ENCODE peak calls at places on chromosomes 6 and 20, in seven cellular contexts. One of them, this sample, is unnamed. For H3K9me3, the result is how much of the 10 kb centered on the place peaks cover.

GRCh38 chr6:53159558-53159957 is 10.9 kb upstream of the GCM1 start:
- DNase-seq in sigmoid colon: no peak
- DNase-seq in transverse colon: no peak
- DNase-seq in H1: no peak
- DNase-seq in GM12878: no peak
- DNase-seq in stomach: no peak
- DNase-seq in ovary: no peak
- DNase-seq in this sample: no peak

GRCh38 chr6:113876654-113877053 is 19.5 kb downstream of the MARCKS start:
- DNase-seq in transverse colon: no peak
- DNase-seq in stomach: no peak
- DNase-seq in GM12878: no peak
- DNase-seq in H1: no peak
- DNase-seq in ovary: no peak
- DNase-seq in sigmoid colon: no peak
- DNase-seq in this sample: no peak

GRCh38 chr6:170454512-170455285 is 98.4 kb downstream of the PSMB1 start:
- DNase-seq in stomach: no peak
- DNase-seq in ovary: no peak
- DNase-seq in transverse colon: no peak
- DNase-seq in GM12878: no peak
- DNase-seq in H1: no peak
- DNase-seq in sigmoid colon: no peak
- DNase-seq in this sample: peak

GRCh38 chr6:109717971-109718370 is 26.9 kb downstream of the FIG4 start:
- DNase-seq in ovary: no peak
- DNase-seq in stomach: no peak
- DNase-seq in H1: no peak
- DNase-seq in transverse colon: no peak
- DNase-seq in sigmoid colon: no peak
- DNase-seq in GM12878: no peak
- DNase-seq in this sample: no peak

GRCh38 chr20:17399303-17399985 is 131.7 kb downstream of the BFSP1 start:
- DNase-seq in H1: no peak
- DNase-seq in transverse colon: no peak
- DNase-seq in sigmoid colon: no peak
- DNase-seq in ovary: no peak
- DNase-seq in GM12878: no peak
- DNase-seq in stomach: no peak
- DNase-seq in this sample: no peak

GRCh38 chr6:126232671-126233070 is 107.2 kb upstream of the CENPW start:
- DNase-seq in transverse colon: no peak
- DNase-seq in ovary: no peak
- DNase-seq in GM12878: no peak
- DNase-seq in stomach: no peak
- DNase-seq in H1: no peak
- DNase-seq in sigmoid colon: no peak
- DNase-seq in this sample: no peak

GRCh38 chr6:134519456-134519855 is 201.5 kb upstream of the SGK1 start:
- DNase-seq in transverse colon: no peak
- DNase-seq in sigmoid colon: no peak
- DNase-seq in stomach: no peak
- DNase-seq in H1: no peak
- DNase-seq in GM12878: peak
- DNase-seq in ovary: no peak
- DNase-seq in this sample: no peak

GRCh38 chr20:24672181-24672880 is 202.9 kb downstream of the SYNDIG1 start:
- DNase-seq in H1: no peak
- DNase-seq in ovary: no peak
- DNase-seq in GM12878: no peak
- DNase-seq in stomach: no peak
- DNase-seq in transverse colon: no peak
- DNase-seq in sigmoid colon: peak
- DNase-seq in this sample: peak

GRCh38 chr20:21125072-21125848 is 622 bp upstream of the KIZ start:
- DNase-seq in stomach: peak
- DNase-seq in GM12878: no peak
- DNase-seq in ovary: no peak
- DNase-seq in H1: no peak
- DNase-seq in transverse colon: peak
- DNase-seq in sigmoid colon: peak
- DNase-seq in this sample: peak

GRCh38 chr6:139149383-139149782 is 14.5 kb downstream of the HECA start:
- DNase-seq in stomach: no peak
- DNase-seq in sigmoid colon: no peak
- DNase-seq in GM12878: no peak
- DNase-seq in ovary: no peak
- DNase-seq in H1: no peak
- DNase-seq in transverse colon: no peak
- DNase-seq in this sample: no peak

GRCh38 chr20:10213526-10213925 is 5.1 kb upstream of the SNAP25 start:
- DNase-seq in sigmoid colon: no peak
- DNase-seq in ovary: no peak
- DNase-seq in H1: no peak
- DNase-seq in transverse colon: no peak
- DNase-seq in stomach: no peak
- DNase-seq in GM12878: no peak
- DNase-seq in this sample: no peak

GRCh38 chr6:121492536-121492935 is 57.1 kb downstream of the GJA1 start:
- DNase-seq in H1: no peak
- DNase-seq in ovary: no peak
- DNase-seq in GM12878: no peak
- DNase-seq in sigmoid colon: no peak
- DNase-seq in stomach: no peak
- DNase-seq in transverse colon: no peak
- DNase-seq in this sample: no peak

GRCh38 chr6:55250400-55250799 is 76.1 kb downstream of the HCRTR2 start:
- DNase-seq in transverse colon: no peak
- DNase-seq in GM12878: no peak
- DNase-seq in sigmoid colon: no peak
- DNase-seq in H1: no peak
- DNase-seq in ovary: no peak
- DNase-seq in stomach: no peak
- DNase-seq in this sample: no peak

GRCh38 chr6:1233924-1234323 is 78.0 kb upstream of the FOXQ1 start:
- DNase-seq in ovary: no peak
- DNase-seq in transverse colon: no peak
- DNase-seq in GM12878: no peak
- DNase-seq in sigmoid colon: no peak
- DNase-seq in stomach: no peak
- DNase-seq in H1: no peak
- DNase-seq in this sample: no peak

GRCh38 chr6:127243501-127243900 is 23.2 kb upstream of the RNF146 start:
- DNase-seq in H1: no peak
- DNase-seq in sigmoid colon: no peak
- DNase-seq in transverse colon: no peak
- DNase-seq in stomach: no peak
- DNase-seq in ovary: no peak
- DNase-seq in GM12878: no peak
- DNase-seq in this sample: no peak

GRCh38 chr6:41027251-41027650 is 11.8 kb downstream of the UNC5CL start:
- DNase-seq in ovary: no peak
- DNase-seq in stomach: no peak
- DNase-seq in H1: no peak
- DNase-seq in transverse colon: no peak
- DNase-seq in sigmoid colon: no peak
- DNase-seq in GM12878: no peak
- DNase-seq in this sample: no peak

GRCh38 chr20:36538026-36538764 is 3.1 kb upstream of the MYL9 start:
- DNase-seq in stomach: no peak
- DNase-seq in sigmoid colon: peak
- DNase-seq in transverse colon: no peak
- DNase-seq in ovary: no peak
- DNase-seq in GM12878: no peak
- DNase-seq in H1: no peak
- DNase-seq in this sample: no peak

GRCh38 chr6:64049736-64050135 is 414.1 kb downstream of the PHF3 start:
- DNase-seq in GM12878: no peak
- DNase-seq in H1: no peak
- DNase-seq in transverse colon: no peak
- DNase-seq in stomach: no peak
- DNase-seq in ovary: no peak
- DNase-seq in sigmoid colon: no peak
- DNase-seq in this sample: no peak

GRCh38 chr20:34143951-34144350 is 31.9 kb upstream of the EIF2S2 start:
- DNase-seq in H1: no peak
- DNase-seq in ovary: no peak
- DNase-seq in stomach: no peak
- DNase-seq in GM12878: no peak
- DNase-seq in transverse colon: no peak
- DNase-seq in sigmoid colon: no peak
- DNase-seq in this sample: no peak

GRCh38 chr6:20377623-20378265 is 23.9 kb upstream of the E2F3 start:
- DNase-seq in GM12878: no peak
- DNase-seq in H1: no peak
- DNase-seq in stomach: no peak
- DNase-seq in ovary: no peak
- DNase-seq in transverse colon: no peak
- DNase-seq in sigmoid colon: no peak
- DNase-seq in this sample: no peak

GRCh38 chr20:444862-445426 is 17.4 kb downstream of the TBC1D20 start:
- DNase-seq in H1: no peak
- DNase-seq in stomach: no peak
- DNase-seq in GM12878: no peak
- DNase-seq in transverse colon: no peak
- DNase-seq in ovary: no peak
- DNase-seq in sigmoid colon: no peak
- DNase-seq in this sample: no peak

GRCh38 chr6:41652876-41653641 is 14.8 kb downstream of the MDFI start:
- DNase-seq in H1: no peak
- DNase-seq in GM12878: no peak
- DNase-seq in stomach: peak
- DNase-seq in transverse colon: no peak
- DNase-seq in ovary: no peak
- DNase-seq in sigmoid colon: no peak
- DNase-seq in this sample: no peak

GRCh38 chr20:54648421-54649142 is 173.2 kb downstream of the DOK5 start:
- DNase-seq in sigmoid colon: no peak
- DNase-seq in GM12878: no peak
- DNase-seq in transverse colon: no peak
- DNase-seq in H1: no peak
- DNase-seq in ovary: no peak
- DNase-seq in stomach: no peak
- DNase-seq in this sample: no peak

GRCh38 chr6:162715601-162716000 is 12.0 kb downstream of the PRKN start:
- DNase-seq in transverse colon: no peak
- DNase-seq in ovary: no peak
- DNase-seq in stomach: no peak
- DNase-seq in H1: no peak
- DNase-seq in GM12878: no peak
- DNase-seq in sigmoid colon: no peak
- DNase-seq in this sample: no peak
- TF ChIP-seq CTCF in transverse colon: no peak
- TF ChIP-seq CTCF in ovary: no peak
- TF ChIP-seq CTCF in stomach: no peak
- TF ChIP-seq CTCF in H1: no peak
- TF ChIP-seq CTCF in GM12878: no peak
- TF ChIP-seq CTCF in sigmoid colon: no peak
- TF ChIP-seq CTCF in this sample: no peak

DNA sequence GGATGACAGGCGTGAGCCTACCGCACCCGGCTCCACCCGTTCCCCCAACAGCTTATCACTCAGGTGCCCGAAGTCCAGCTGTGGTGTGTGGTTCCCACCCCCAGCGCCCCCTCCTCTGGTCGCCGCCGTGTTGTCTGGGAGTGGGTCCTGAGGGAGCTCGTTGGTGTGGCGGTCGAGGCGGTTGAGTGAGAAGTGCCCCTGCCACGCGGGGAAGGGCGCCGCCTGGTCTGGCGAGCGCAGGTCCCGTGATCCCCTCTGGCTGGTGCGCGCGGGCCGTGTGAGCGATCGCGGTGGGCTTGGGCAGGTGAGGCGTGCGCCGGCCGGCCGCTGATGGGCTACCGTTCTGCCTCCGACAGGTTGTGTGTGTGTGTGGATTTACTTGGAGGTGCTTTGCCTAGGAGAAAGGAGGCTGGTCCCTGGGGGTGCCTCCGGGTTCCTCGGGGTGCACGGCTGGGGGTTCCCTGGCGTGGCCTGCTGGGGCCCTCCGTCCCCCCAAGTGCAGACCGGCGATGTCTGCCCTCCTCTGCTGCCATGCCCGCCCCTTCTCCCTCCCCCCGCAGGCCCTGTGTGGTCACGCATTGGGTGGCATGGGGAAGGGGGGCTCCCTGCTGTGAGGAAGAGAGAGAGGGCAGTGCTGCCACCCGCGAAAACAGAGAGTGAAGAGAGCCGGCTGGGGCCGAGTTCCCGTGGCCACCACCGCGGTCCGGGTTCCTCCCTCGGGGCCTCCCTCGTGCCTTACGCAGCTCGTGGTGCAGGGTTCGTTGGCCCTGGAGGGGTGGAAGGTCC is 336.0 kb upstream of the DEFB115 start:
- DNase-seq in H1: no peak
- DNase-seq in ovary: no peak
- DNase-seq in transverse colon: no peak
- DNase-seq in stomach: no peak
- DNase-seq in sigmoid colon: no peak
- DNase-seq in GM12878: no peak
- DNase-seq in this sample: no peak
- H3K9me3 ChIP-seq in H1: under half
- H3K9me3 ChIP-seq in ovary: under half
- H3K9me3 ChIP-seq in transverse colon: under half
- H3K9me3 ChIP-seq in stomach: half or more
- H3K9me3 ChIP-seq in sigmoid colon: under half
- H3K9me3 ChIP-seq in GM12878: under half
- H3K9me3 ChIP-seq in this sample: under half

GRCh38 chr6:80250391-80250997 is 144.0 kb downstream of the BCKDHB start:
- DNase-seq in GM12878: no peak
- DNase-seq in ovary: no peak
- DNase-seq in transverse colon: no peak
- DNase-seq in H1: no peak
- DNase-seq in sigmoid colon: no peak
- DNase-seq in stomach: no peak
- DNase-seq in this sample: no peak
- TF ChIP-seq EP300 in GM12878: no peak
- TF ChIP-seq EP300 in ovary: no peak
- TF ChIP-seq EP300 in transverse colon: no peak
- TF ChIP-seq EP300 in H1: no peak
- TF ChIP-seq EP300 in sigmoid colon: no peak
- TF ChIP-seq EP300 in stomach: no peak
- TF ChIP-seq EP300 in this sample: no peak

DNA sequence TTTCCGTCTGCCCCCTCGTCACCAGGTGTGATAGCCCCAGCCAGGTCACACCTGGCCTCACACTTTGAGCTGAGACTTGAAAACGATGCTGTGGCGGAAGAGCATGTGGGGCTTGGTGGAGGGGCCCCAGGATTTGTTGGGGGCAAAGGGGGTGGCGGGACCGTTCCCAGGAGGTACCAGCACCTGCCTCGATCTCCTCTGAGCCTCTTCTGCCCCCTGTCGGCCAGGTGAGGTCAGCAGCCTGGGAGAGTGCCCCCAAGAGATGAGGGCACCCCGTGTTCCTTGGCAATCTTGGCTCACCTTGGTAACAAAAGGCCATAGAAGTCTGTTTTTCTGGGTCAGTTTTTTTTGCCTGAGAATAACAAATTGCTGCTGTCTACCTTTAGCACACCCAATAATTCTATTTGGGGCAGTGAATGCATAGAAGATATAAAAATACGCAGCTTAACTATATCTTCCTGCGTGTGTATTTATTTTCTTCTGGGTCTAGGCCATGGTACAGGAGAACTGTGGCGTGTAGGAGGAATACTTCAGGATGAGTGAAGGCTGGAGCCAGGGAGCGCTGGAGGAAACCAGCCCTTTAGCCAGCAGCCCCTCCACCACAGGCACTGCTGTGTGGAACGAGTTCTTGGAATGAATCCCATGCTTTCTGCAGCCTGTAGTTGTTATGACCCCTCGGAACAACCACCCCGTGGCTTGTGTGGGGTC is 25.2 kb downstream of the SPATA2 start:
- DNase-seq in stomach: peak
- DNase-seq in ovary: no peak
- DNase-seq in H1: no peak
- DNase-seq in transverse colon: no peak
- DNase-seq in GM12878: no peak
- DNase-seq in sigmoid colon: peak
- DNase-seq in this sample: no peak
- TF ChIP-seq CTCF in stomach: no peak
- TF ChIP-seq CTCF in ovary: no peak
- TF ChIP-seq CTCF in H1: peak
- TF ChIP-seq CTCF in transverse colon: peak
- TF ChIP-seq CTCF in GM12878: no peak
- TF ChIP-seq CTCF in sigmoid colon: peak
- TF ChIP-seq CTCF in this sample: no peak